ENCODE peak calls at places on chromosomes 16 and 17, in ten cellular contexts. One of them, this sample, is unnamed.

GRCh38 chr16:11391576-11391975 is 46.3 kb downstream of the RMI2 start:
- DNase-seq in T follicular helper cell: no peak
- DNase-seq in CD4-positive, alpha-beta T cell: no peak
- DNase-seq in stimulated activated CD8-positive, alpha-beta memory T cell treated with anti-CD3 and anti-CD28 coated beads, Interleukin-15, amount 100 ng/mL, for 24 hours: no peak
- DNase-seq in pulmonary artery endothelial cell: no peak
- DNase-seq in cardiac fibroblast: no peak
- DNase-seq in RCC 7860: no peak
- DNase-seq in stimulated activated CD4-positive, alpha-beta T cell treated with anti-CD3 and anti-CD28 coated beads, TNF-alpha, amount 100 ng/mL, for 4 hours: no peak
- DNase-seq in midbrain: no peak
- DNase-seq in thoracic aorta: no peak
- DNase-seq in this sample: peak

GRCh38 chr16:89136931-89137330 is 34.6 kb upstream of the CDH15 start:
- DNase-seq in T follicular helper cell: no peak
- DNase-seq in CD4-positive, alpha-beta T cell: no peak
- DNase-seq in stimulated activated CD8-positive, alpha-beta memory T cell treated with anti-CD3 and anti-CD28 coated beads, Interleukin-15, amount 100 ng/mL, for 24 hours: no peak
- DNase-seq in pulmonary artery endothelial cell: no peak
- DNase-seq in cardiac fibroblast: no peak
- DNase-seq in RCC 7860: no peak
- DNase-seq in stimulated activated CD4-positive, alpha-beta T cell treated with anti-CD3 and anti-CD28 coated beads, TNF-alpha, amount 100 ng/mL, for 4 hours: no peak
- DNase-seq in midbrain: no peak
- DNase-seq in thoracic aorta: no peak
- DNase-seq in this sample: no peak

GRCh38 chr16:65896448-65897153 is 469.9 kb upstream of the CDH5 start:
- DNase-seq in T follicular helper cell: no peak
- DNase-seq in CD4-positive, alpha-beta T cell: no peak
- DNase-seq in stimulated activated CD8-positive, alpha-beta memory T cell treated with anti-CD3 and anti-CD28 coated beads, Interleukin-15, amount 100 ng/mL, for 24 hours: no peak
- DNase-seq in pulmonary artery endothelial cell: no peak
- DNase-seq in cardiac fibroblast: no peak
- DNase-seq in RCC 7860: no peak
- DNase-seq in stimulated activated CD4-positive, alpha-beta T cell treated with anti-CD3 and anti-CD28 coated beads, TNF-alpha, amount 100 ng/mL, for 4 hours: no peak
- DNase-seq in midbrain: no peak
- DNase-seq in thoracic aorta: no peak
- DNase-seq in this sample: no peak

GRCh38 chr17:41284043-41284442 is 8.5 kb downstream of the KRTAP9-7 start:
- DNase-seq in T follicular helper cell: no peak
- DNase-seq in CD4-positive, alpha-beta T cell: no peak
- DNase-seq in stimulated activated CD8-positive, alpha-beta memory T cell treated with anti-CD3 and anti-CD28 coated beads, Interleukin-15, amount 100 ng/mL, for 24 hours: no peak
- DNase-seq in pulmonary artery endothelial cell: no peak
- DNase-seq in cardiac fibroblast: no peak
- DNase-seq in RCC 7860: no peak
- DNase-seq in stimulated activated CD4-positive, alpha-beta T cell treated with anti-CD3 and anti-CD28 coated beads, TNF-alpha, amount 100 ng/mL, for 4 hours: no peak
- DNase-seq in midbrain: no peak
- DNase-seq in thoracic aorta: no peak
- DNase-seq in this sample: no peak

GRCh38 chr17:78125976-78126894 is 2.3 kb downstream of the TMC6 start:
- DNase-seq in T follicular helper cell: no peak
- DNase-seq in CD4-positive, alpha-beta T cell: no peak
- DNase-seq in stimulated activated CD8-positive, alpha-beta memory T cell treated with anti-CD3 and anti-CD28 coated beads, Interleukin-15, amount 100 ng/mL, for 24 hours: no peak
- DNase-seq in pulmonary artery endothelial cell: no peak
- DNase-seq in cardiac fibroblast: no peak
- DNase-seq in RCC 7860: no peak
- DNase-seq in stimulated activated CD4-positive, alpha-beta T cell treated with anti-CD3 and anti-CD28 coated beads, TNF-alpha, amount 100 ng/mL, for 4 hours: no peak
- DNase-seq in midbrain: no peak
- DNase-seq in thoracic aorta: no peak
- DNase-seq in this sample: no peak

GRCh38 chr17:27310548-27311110 is 16.7 kb downstream of the WSB1 start:
- DNase-seq in T follicular helper cell: no peak
- DNase-seq in CD4-positive, alpha-beta T cell: no peak
- DNase-seq in stimulated activated CD8-positive, alpha-beta memory T cell treated with anti-CD3 and anti-CD28 coated beads, Interleukin-15, amount 100 ng/mL, for 24 hours: no peak
- DNase-seq in pulmonary artery endothelial cell: no peak
- DNase-seq in cardiac fibroblast: no peak
- DNase-seq in RCC 7860: no peak
- DNase-seq in stimulated activated CD4-positive, alpha-beta T cell treated with anti-CD3 and anti-CD28 coated beads, TNF-alpha, amount 100 ng/mL, for 4 hours: no peak
- DNase-seq in midbrain: no peak
- DNase-seq in thoracic aorta: no peak
- DNase-seq in this sample: no peak

GRCh38 chr17:17911003-17911613 is 61.1 kb downstream of the TOM1L2 start:
- DNase-seq in T follicular helper cell: no peak
- DNase-seq in CD4-positive, alpha-beta T cell: no peak
- DNase-seq in stimulated activated CD8-positive, alpha-beta memory T cell treated with anti-CD3 and anti-CD28 coated beads, Interleukin-15, amount 100 ng/mL, for 24 hours: no peak
- DNase-seq in pulmonary artery endothelial cell: no peak
- DNase-seq in cardiac fibroblast: no peak
- DNase-seq in RCC 7860: no peak
- DNase-seq in stimulated activated CD4-positive, alpha-beta T cell treated with anti-CD3 and anti-CD28 coated beads, TNF-alpha, amount 100 ng/mL, for 4 hours: no peak
- DNase-seq in midbrain: no peak
- DNase-seq in thoracic aorta: no peak
- DNase-seq in this sample: no peak

GRCh38 chr17:40025991-40026815 is 11.0 kb downstream of the CSF3 start:
- DNase-seq in T follicular helper cell: peak
- DNase-seq in CD4-positive, alpha-beta T cell: peak
- DNase-seq in stimulated activated CD8-positive, alpha-beta memory T cell treated with anti-CD3 and anti-CD28 coated beads, Interleukin-15, amount 100 ng/mL, for 24 hours: no peak
- DNase-seq in pulmonary artery endothelial cell: peak
- DNase-seq in cardiac fibroblast: peak
- DNase-seq in RCC 7860: no peak
- DNase-seq in stimulated activated CD4-positive, alpha-beta T cell treated with anti-CD3 and anti-CD28 coated beads, TNF-alpha, amount 100 ng/mL, for 4 hours: no peak
- DNase-seq in midbrain: no peak
- DNase-seq in thoracic aorta: no peak
- DNase-seq in this sample: no peak

GRCh38 chr16:64240586-64240985 is 881.3 kb downstream of the CDH11 start:
- DNase-seq in T follicular helper cell: no peak
- DNase-seq in CD4-positive, alpha-beta T cell: no peak
- DNase-seq in stimulated activated CD8-positive, alpha-beta memory T cell treated with anti-CD3 and anti-CD28 coated beads, Interleukin-15, amount 100 ng/mL, for 24 hours: no peak
- DNase-seq in pulmonary artery endothelial cell: no peak
- DNase-seq in cardiac fibroblast: peak
- DNase-seq in RCC 7860: peak
- DNase-seq in stimulated activated CD4-positive, alpha-beta T cell treated with anti-CD3 and anti-CD28 coated beads, TNF-alpha, amount 100 ng/mL, for 4 hours: no peak
- DNase-seq in midbrain: no peak
- DNase-seq in thoracic aorta: no peak
- DNase-seq in this sample: no peak

GRCh38 chr16:30731411-30731810 is 16.8 kb upstream of the PHKG2 start:
- DNase-seq in T follicular helper cell: no peak
- DNase-seq in CD4-positive, alpha-beta T cell: no peak
- DNase-seq in stimulated activated CD8-positive, alpha-beta memory T cell treated with anti-CD3 and anti-CD28 coated beads, Interleukin-15, amount 100 ng/mL, for 24 hours: no peak
- DNase-seq in pulmonary artery endothelial cell: no peak
- DNase-seq in cardiac fibroblast: no peak
- DNase-seq in RCC 7860: no peak
- DNase-seq in stimulated activated CD4-positive, alpha-beta T cell treated with anti-CD3 and anti-CD28 coated beads, TNF-alpha, amount 100 ng/mL, for 4 hours: no peak
- DNase-seq in midbrain: no peak
- DNase-seq in thoracic aorta: no peak
- DNase-seq in this sample: no peak

GRCh38 chr16:4342866-4343744 is 8.0 kb downstream of the PAM16 start:
- DNase-seq in T follicular helper cell: no peak
- DNase-seq in CD4-positive, alpha-beta T cell: no peak
- DNase-seq in stimulated activated CD8-positive, alpha-beta memory T cell treated with anti-CD3 and anti-CD28 coated beads, Interleukin-15, amount 100 ng/mL, for 24 hours: no peak
- DNase-seq in pulmonary artery endothelial cell: no peak
- DNase-seq in cardiac fibroblast: no peak
- DNase-seq in RCC 7860: no peak
- DNase-seq in stimulated activated CD4-positive, alpha-beta T cell treated with anti-CD3 and anti-CD28 coated beads, TNF-alpha, amount 100 ng/mL, for 4 hours: no peak
- DNase-seq in midbrain: no peak
- DNase-seq in thoracic aorta: no peak
- DNase-seq in this sample: no peak

GRCh38 chr17:28878981-28879380 is 18.6 kb downstream of the FLOT2 start:
- DNase-seq in T follicular helper cell: no peak
- DNase-seq in CD4-positive, alpha-beta T cell: no peak
- DNase-seq in stimulated activated CD8-positive, alpha-beta memory T cell treated with anti-CD3 and anti-CD28 coated beads, Interleukin-15, amount 100 ng/mL, for 24 hours: no peak
- DNase-seq in pulmonary artery endothelial cell: no peak
- DNase-seq in cardiac fibroblast: peak
- DNase-seq in RCC 7860: no peak
- DNase-seq in stimulated activated CD4-positive, alpha-beta T cell treated with anti-CD3 and anti-CD28 coated beads, TNF-alpha, amount 100 ng/mL, for 4 hours: no peak
- DNase-seq in midbrain: peak
- DNase-seq in thoracic aorta: no peak
- DNase-seq in this sample: no peak

GRCh38 chr17:34131386-34131785 is 123.7 kb upstream of the CCL2 start:
- DNase-seq in T follicular helper cell: no peak
- DNase-seq in CD4-positive, alpha-beta T cell: no peak
- DNase-seq in stimulated activated CD8-positive, alpha-beta memory T cell treated with anti-CD3 and anti-CD28 coated beads, Interleukin-15, amount 100 ng/mL, for 24 hours: no peak
- DNase-seq in pulmonary artery endothelial cell: no peak
- DNase-seq in cardiac fibroblast: no peak
- DNase-seq in RCC 7860: no peak
- DNase-seq in stimulated activated CD4-positive, alpha-beta T cell treated with anti-CD3 and anti-CD28 coated beads, TNF-alpha, amount 100 ng/mL, for 4 hours: no peak
- DNase-seq in midbrain: no peak
- DNase-seq in thoracic aorta: no peak
- DNase-seq in this sample: no peak

This sample was measured in lung.